ENCODE peak calls at places on chromosomes 3 and 15, in ten cellular contexts. One of them, this sample, is unnamed.
A peak's percentile ranks its signal among the peaks of the same experiment; 100 is the strongest.

GRCh38 chr3:196085534-196085933 is 3.6 kb upstream of the TFRC start:
- DNase-seq in iris pigment epithelial cell: no peak
- DNase-seq in midbrain: no peak
- DNase-seq in ACHN: no peak
- DNase-seq in islet precursor cell: no peak
- DNase-seq in cardiac muscle cell: no peak
- DNase-seq in suprapubic skin: no peak
- DNase-seq in fibroblast of mammary gland: no peak
- DNase-seq in mesothelial cell of epicardium: no peak
- DNase-seq in COR-L47: no peak
- DNase-seq in this sample: no peak

GRCh38 chr3:58994746-58995330 is 55.0 kb downstream of the CFAP20DC start:
- DNase-seq in iris pigment epithelial cell: peak; percentile 78
- DNase-seq in midbrain: peak; percentile 30
- DNase-seq in ACHN: peak; percentile 76
- DNase-seq in islet precursor cell: peak; percentile 58
- DNase-seq in cardiac muscle cell: peak; percentile 81
- DNase-seq in suprapubic skin: no peak
- DNase-seq in fibroblast of mammary gland: peak; percentile 78
- DNase-seq in mesothelial cell of epicardium: no peak
- DNase-seq in COR-L47: peak; percentile 47
- DNase-seq in this sample: no peak

GRCh38 chr3:159130108-159130507 is 328.3 kb downstream of the MFSD1 start:
- DNase-seq in iris pigment epithelial cell: peak; percentile 74
- DNase-seq in midbrain: peak; percentile 4
- DNase-seq in ACHN: peak; percentile 4
- DNase-seq in islet precursor cell: peak; percentile 57
- DNase-seq in cardiac muscle cell: peak; percentile 3
- DNase-seq in suprapubic skin: no peak
- DNase-seq in fibroblast of mammary gland: peak; percentile 34
- DNase-seq in mesothelial cell of epicardium: no peak
- DNase-seq in COR-L47: no peak
- DNase-seq in this sample: no peak

GRCh38 chr15:47504624-47505256 is 212.6 kb upstream of the SEMA6D start:
- DNase-seq in iris pigment epithelial cell: no peak
- DNase-seq in midbrain: peak; percentile 22
- DNase-seq in ACHN: no peak
- DNase-seq in islet precursor cell: peak; percentile 85
- DNase-seq in cardiac muscle cell: no peak
- DNase-seq in suprapubic skin: no peak
- DNase-seq in fibroblast of mammary gland: no peak
- DNase-seq in mesothelial cell of epicardium: no peak
- DNase-seq in COR-L47: no peak
- DNase-seq in this sample: no peak

GRCh38 chr3:152323834-152324233 is 55.1 kb downstream of the MBNL1 start:
- DNase-seq in iris pigment epithelial cell: no peak
- DNase-seq in midbrain: no peak
- DNase-seq in ACHN: no peak
- DNase-seq in islet precursor cell: no peak
- DNase-seq in cardiac muscle cell: no peak
- DNase-seq in suprapubic skin: no peak
- DNase-seq in fibroblast of mammary gland: no peak
- DNase-seq in mesothelial cell of epicardium: no peak
- DNase-seq in COR-L47: no peak
- DNase-seq in this sample: no peak

GRCh38 chr15:58299311-58299850 is 132.4 kb upstream of the LIPC start:
- DNase-seq in iris pigment epithelial cell: peak; percentile 82
- DNase-seq in midbrain: no peak
- DNase-seq in ACHN: no peak
- DNase-seq in islet precursor cell: no peak
- DNase-seq in cardiac muscle cell: peak; percentile 41
- DNase-seq in suprapubic skin: no peak
- DNase-seq in fibroblast of mammary gland: peak; percentile 87
- DNase-seq in mesothelial cell of epicardium: no peak
- DNase-seq in COR-L47: no peak
- DNase-seq in this sample: no peak

GRCh38 chr3:128051459-128051836 is 789 bp upstream of the SEC61A1 start:
- DNase-seq in iris pigment epithelial cell: no peak
- DNase-seq in midbrain: no peak
- DNase-seq in ACHN: peak; percentile 29
- DNase-seq in islet precursor cell: peak; percentile 72
- DNase-seq in cardiac muscle cell: peak; percentile 32
- DNase-seq in suprapubic skin: no peak
- DNase-seq in fibroblast of mammary gland: no peak
- DNase-seq in mesothelial cell of epicardium: no peak
- DNase-seq in COR-L47: no peak
- DNase-seq in this sample: no peak

GRCh38 chr3:45796902-45797637 is 734 bp upstream of the SLC6A20 start:
- DNase-seq in iris pigment epithelial cell: no peak
- DNase-seq in midbrain: no peak
- DNase-seq in ACHN: no peak
- DNase-seq in islet precursor cell: no peak
- DNase-seq in cardiac muscle cell: no peak
- DNase-seq in suprapubic skin: no peak
- DNase-seq in fibroblast of mammary gland: no peak
- DNase-seq in mesothelial cell of epicardium: no peak
- DNase-seq in COR-L47: no peak
- DNase-seq in this sample: no peak

GRCh38 chr15:85642693-85643058 is 152.0 kb downstream of the KLHL25 start:
- DNase-seq in iris pigment epithelial cell: no peak
- DNase-seq in midbrain: no peak
- DNase-seq in ACHN: no peak
- DNase-seq in islet precursor cell: no peak
- DNase-seq in cardiac muscle cell: peak; percentile 89
- DNase-seq in suprapubic skin: no peak
- DNase-seq in fibroblast of mammary gland: peak; percentile 46
- DNase-seq in mesothelial cell of epicardium: no peak
- DNase-seq in COR-L47: no peak
- DNase-seq in this sample: peak; percentile 92

GRCh38 chr3:38650248-38650940 is 907 bp upstream of the SCN5A start:
- DNase-seq in iris pigment epithelial cell: no peak
- DNase-seq in midbrain: no peak
- DNase-seq in ACHN: no peak
- DNase-seq in islet precursor cell: no peak
- DNase-seq in cardiac muscle cell: no peak
- DNase-seq in suprapubic skin: no peak
- DNase-seq in fibroblast of mammary gland: peak; percentile 5
- DNase-seq in mesothelial cell of epicardium: no peak
- DNase-seq in COR-L47: no peak
- DNase-seq in this sample: no peak

GRCh38 chr3:81872566-81872965 is 111.1 kb upstream of the GBE1 start:
- DNase-seq in iris pigment epithelial cell: no peak
- DNase-seq in midbrain: no peak
- DNase-seq in ACHN: no peak
- DNase-seq in islet precursor cell: no peak
- DNase-seq in cardiac muscle cell: no peak
- DNase-seq in suprapubic skin: no peak
- DNase-seq in fibroblast of mammary gland: no peak
- DNase-seq in mesothelial cell of epicardium: no peak
- DNase-seq in COR-L47: no peak
- DNase-seq in this sample: no peak

GRCh38 chr3:43869491-43869890 is 178.8 kb downstream of the ABHD5 start:
- DNase-seq in iris pigment epithelial cell: no peak
- DNase-seq in midbrain: no peak
- DNase-seq in ACHN: no peak
- DNase-seq in islet precursor cell: peak; percentile 32
- DNase-seq in cardiac muscle cell: no peak
- DNase-seq in suprapubic skin: no peak
- DNase-seq in fibroblast of mammary gland: no peak
- DNase-seq in mesothelial cell of epicardium: no peak
- DNase-seq in COR-L47: no peak
- DNase-seq in this sample: no peak

This sample was measured in right cardiac atrium.